ENCODE peak calls at places on chromosomes 12 and 14, in five cellular contexts. R, H, Y, B and P are unnamed samples.

GRCh38 chr12:75868501-75868900 is 163.1 kb downstream of the PHLDA1 start:
- DNase-seq in R (no peak), H (no peak), Y (no peak), B (no peak), P (no peak)

GRCh38 chr12:2477009-2477766 is 317.6 kb upstream of the FKBP4 start:
- DNase-seq in R (no peak), H (no peak), Y (no peak), B (no peak), P (no peak)

GRCh38 chr14:26602902-26603301 is 5.1 kb upstream of the NOVA1 start:
- DNase-seq in R (no peak), H (no peak), Y (no peak), B (no peak), P (no peak)

GRCh38 chr12:106138279-106138645 is 492 bp downstream of the NUAK1 start:
- DNase-seq in R (no peak), H (no peak), Y (no peak), B (no peak), P (no peak)

GRCh38 chr14:99276482-99276881 is 4.5 kb upstream of the BCL11B start:
- DNase-seq in R (no peak), H (no peak), Y (no peak), B (no peak), P (no peak)

GRCh38 chr14:92527724-92528123 is 14.1 kb downstream of the RIN3 start:
- DNase-seq in R (no peak), H (no peak), Y (no peak), B (no peak), P (no peak)

GRCh38 chr12:56413392-56413791 is 35.8 kb downstream of the TIMELESS start:
- DNase-seq in R (no peak), H (no peak), Y (no peak), B (no peak), P (no peak)

GRCh38 chr12:130337476-130338303 is at the start of gene PIWIL1:
- DNase-seq in R (no peak), H (no peak), Y (no peak), B (no peak), P (no peak)

GRCh38 chr14:98408024-98408555 is 863.9 kb downstream of the BCL11B start:
- DNase-seq in R (no peak), H (no peak), Y (no peak), B (no peak), P (no peak)

GRCh38 chr14:44640416-44640815 is 133.3 kb upstream of the FSCB start:
- DNase-seq in R (no peak), H (no peak), Y (no peak), B (no peak), P (no peak)

GRCh38 chr12:113129664-113130456 is 5.7 kb downstream of the RASAL1 start:
- DNase-seq in R (no peak), H (no peak), Y (no peak), B (no peak), P (no peak)

GRCh38 chr14:23294734-23295561 is 7.7 kb downstream of the PPP1R3E start:
- DNase-seq in R (no peak), H (peak; percentile 26), Y (no peak), B (peak; percentile 85), P (no peak)

GRCh38 chr14:61891251-61891650 is 129.0 kb downstream of the SNAPC1 start:
- DNase-seq in R (no peak), H (no peak), Y (no peak), B (peak; percentile 30), P (no peak)

GRCh38 chr14:39593339-39593738 is 161.1 kb upstream of the FBXO33 start:
- DNase-seq in R (no peak), H (no peak), Y (no peak), B (no peak), P (no peak)

GRCh38 chr14:31159682-31160296 is 47.8 kb downstream of the HECTD1 start:
- DNase-seq in R (no peak), H (no peak), Y (no peak), B (no peak), P (no peak)

GRCh38 chr14:55846852-55847471 is 267.0 kb downstream of the KTN1 start:
- DNase-seq in R (no peak), H (no peak), Y (no peak), B (no peak), P (no peak)

GRCh38 chr12:113850309-113851056 is 115.6 kb downstream of the RBM19 start:
- DNase-seq in R (no peak), H (no peak), Y (no peak), B (no peak), P (no peak)

GRCh38 chr14:104431929-104432541 is 147.5 kb upstream of the C14orf180 start:
- DNase-seq in R (no peak), H (no peak), Y (no peak), B (no peak), P (no peak)

GRCh38 chr14:24329073-24329663 is 5.7 kb downstream of the ADCY4 start:
- DNase-seq in R (no peak), H (no peak), Y (no peak), B (no peak), P (no peak)

GRCh38 chr14:102352213-102352612 is 10.5 kb downstream of the CINP start:
- DNase-seq in R (no peak), H (no peak), Y (no peak), B (no peak), P (no peak)

GRCh38 chr12:67456281-67456918 is 187.2 kb downstream of the CAND1 start:
- DNase-seq in R (no peak), H (no peak), Y (no peak), B (peak; percentile 33), P (peak; percentile 62)

GRCh38 chr14:106518054-106518943 is 991.9 kb downstream of the TMEM121 start:
- DNase-seq in R (no peak), H (peak; percentile 80), Y (no peak), B (no peak), P (no peak)

GRCh38 chr14:101088395-101088667 is 184.8 kb upstream of the RTL1 start:
- DNase-seq in R (no peak), H (no peak), Y (no peak), B (no peak), P (no peak)

GRCh38 chr14:78530078-78530477 is 359.9 kb downstream of the NRXN3 start:
- DNase-seq in R (no peak), H (no peak), Y (peak; percentile 1), B (peak; percentile 88), P (peak; percentile 18)

GRCh38 chr12:106245767-106246166 is 2.1 kb downstream of the CKAP4 start:
- DNase-seq in R (no peak), H (no peak), Y (no peak), B (no peak), P (peak; percentile 55)

GRCh38 chr14:105064721-105065143 is 498 bp downstream of the GPR132 start:
- DNase-seq in R (no peak), H (no peak), Y (no peak), B (peak; percentile 52), P (no peak)

GRCh38 chr14:24231263-24232120 is 675 bp downstream of the NEDD8 start:
- DNase-seq in R (no peak), H (no peak), Y (no peak), B (no peak), P (peak; percentile 34)

GRCh38 chr12:46914336-46914735 is 88.5 kb upstream of the SLC38A4 start:
- DNase-seq in R (no peak), H (no peak), Y (no peak), B (no peak), P (no peak)

GRCh38 chr14:57863471-57863870 is 2.4 kb downstream of the SLC35F4 start:
- DNase-seq in R (no peak), H (no peak), Y (no peak), B (no peak), P (no peak)

GRCh38 chr14:64806862-64807495 is 72.7 kb downstream of the SPTB start:
- DNase-seq in R (no peak), H (no peak), Y (no peak), B (no peak), P (no peak)

GRCh38 chr12:19927661-19928060 is 440.7 kb upstream of the PDE3A start:
- DNase-seq in R (no peak), H (no peak), Y (no peak), B (no peak), P (no peak)

GRCh38 chr14:52052991-52053390 is 15.9 kb downstream of the NID2 start:
- DNase-seq in R (no peak), H (no peak), Y (no peak), B (no peak), P (no peak)